ENCODE peak calls at places on chromosomes 4 and X, in four cellular contexts. One of them, this sample, is unnamed.

GRCh38 chr4:118888666-118889312 is at the start of gene SYNPO2:
- DNase-seq in H9: peak
- DNase-seq in mesenchymal stem cell: peak
- DNase-seq in neuronal stem cell: peak
- DNase-seq in this sample: peak

GRCh38 chrX:41389311-41389888 is 55.4 kb downstream of the DDX3X start:
- DNase-seq in H9: no peak
- DNase-seq in mesenchymal stem cell: no peak
- DNase-seq in neuronal stem cell: no peak
- DNase-seq in this sample: no peak

GRCh38 chr4:159027535-159027934 is 75.3 kb upstream of the RAPGEF2 start:
- DNase-seq in H9: no peak
- DNase-seq in mesenchymal stem cell: no peak
- DNase-seq in neuronal stem cell: no peak
- DNase-seq in this sample: no peak

GRCh38 chrX:9635805-9636204 is 129.8 kb downstream of the GPR143 start:
- DNase-seq in H9: no peak
- DNase-seq in neuronal stem cell: no peak
- DNase-seq in mesenchymal stem cell: peak
- DNase-seq in this sample: no peak

GRCh38 chr4:76305033-76305687 is 1.4 kb upstream of the STBD1 start:
- DNase-seq in mesenchymal stem cell: no peak
- DNase-seq in neuronal stem cell: no peak
- DNase-seq in H9: no peak
- DNase-seq in this sample: no peak

GRCh38 chr4:75146223-75146622 is 213.3 kb downstream of the PARM1 start:
- DNase-seq in H9: no peak
- DNase-seq in neuronal stem cell: no peak
- DNase-seq in mesenchymal stem cell: no peak
- DNase-seq in this sample: no peak

GRCh38 chr4:28792917-28793597 is 1927.1 kb upstream of the PCDH7 start:
- DNase-seq in mesenchymal stem cell: no peak
- DNase-seq in H9: no peak
- DNase-seq in neuronal stem cell: no peak
- DNase-seq in this sample: no peak

GRCh38 chr4:119479180-119479814 is 149.3 kb downstream of the PDE5A start:
- DNase-seq in mesenchymal stem cell: no peak
- DNase-seq in H9: no peak
- DNase-seq in neuronal stem cell: no peak
- DNase-seq in this sample: no peak

GRCh38 chr4:3646280-3646679 is 114.1 kb upstream of the LRPAP1 start:
- DNase-seq in neuronal stem cell: no peak
- DNase-seq in H9: no peak
- DNase-seq in mesenchymal stem cell: no peak
- DNase-seq in this sample: no peak

GRCh38 chrX:150690126-150690525 is 3.1 kb upstream of the MTMR1 start:
- DNase-seq in neuronal stem cell: no peak
- DNase-seq in mesenchymal stem cell: peak
- DNase-seq in H9: no peak
- DNase-seq in this sample: no peak

GRCh38 chrX:130108647-130109428 is 1.5 kb downstream of the ELF4 start:
- DNase-seq in mesenchymal stem cell: no peak
- DNase-seq in neuronal stem cell: no peak
- DNase-seq in H9: no peak
- DNase-seq in this sample: peak

GRCh38 chr4:139658983-139659382 is 6.6 kb upstream of the MGST2 start:
- DNase-seq in H9: no peak
- DNase-seq in mesenchymal stem cell: no peak
- DNase-seq in neuronal stem cell: no peak
- DNase-seq in this sample: no peak

GRCh38 chrX:103453655-103454054 is 65.6 kb downstream of the RAB40A start:
- DNase-seq in mesenchymal stem cell: peak
- DNase-seq in H9: no peak
- DNase-seq in neuronal stem cell: no peak
- DNase-seq in this sample: no peak

GRCh38 chrX:39396358-39396995 is 595.2 kb downstream of the MID1IP1 start:
- DNase-seq in mesenchymal stem cell: no peak
- DNase-seq in H9: no peak
- DNase-seq in neuronal stem cell: no peak
- DNase-seq in this sample: peak

GRCh38 chr4:186029731-186030421 is 39.1 kb upstream of the TLR3 start:
- DNase-seq in H9: no peak
- DNase-seq in mesenchymal stem cell: peak
- DNase-seq in neuronal stem cell: peak
- DNase-seq in this sample: peak

DNA sequence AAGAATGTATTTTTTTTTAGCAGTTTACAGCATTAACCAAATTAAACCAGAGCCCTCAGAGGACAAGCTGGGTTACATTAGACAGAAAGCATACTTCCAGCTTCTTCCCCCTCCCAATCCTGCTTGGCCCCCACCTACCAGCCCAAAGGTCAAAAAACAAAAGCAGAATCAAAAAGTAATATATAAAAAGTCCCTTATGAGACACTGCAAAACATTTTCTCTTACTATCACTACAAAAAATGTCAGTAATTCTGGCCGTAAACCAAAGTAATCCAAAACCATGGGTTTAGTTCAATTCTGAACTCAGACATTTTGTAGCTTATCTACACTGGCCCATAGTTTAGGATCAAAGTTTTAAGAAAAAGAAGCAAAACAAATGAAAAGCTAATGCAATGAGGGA is 38.0 kb downstream of the APBB2 start:
- DNase-seq in neuronal stem cell: no peak
- DNase-seq in H9: no peak
- DNase-seq in mesenchymal stem cell: peak
- DNase-seq in this sample: no peak
- H3K27ac ChIP-seq in neuronal stem cell: no peak
- H3K27ac ChIP-seq in H9: no peak
- H3K27ac ChIP-seq in mesenchymal stem cell: peak
- H3K27ac ChIP-seq in this sample: no peak

DNA sequence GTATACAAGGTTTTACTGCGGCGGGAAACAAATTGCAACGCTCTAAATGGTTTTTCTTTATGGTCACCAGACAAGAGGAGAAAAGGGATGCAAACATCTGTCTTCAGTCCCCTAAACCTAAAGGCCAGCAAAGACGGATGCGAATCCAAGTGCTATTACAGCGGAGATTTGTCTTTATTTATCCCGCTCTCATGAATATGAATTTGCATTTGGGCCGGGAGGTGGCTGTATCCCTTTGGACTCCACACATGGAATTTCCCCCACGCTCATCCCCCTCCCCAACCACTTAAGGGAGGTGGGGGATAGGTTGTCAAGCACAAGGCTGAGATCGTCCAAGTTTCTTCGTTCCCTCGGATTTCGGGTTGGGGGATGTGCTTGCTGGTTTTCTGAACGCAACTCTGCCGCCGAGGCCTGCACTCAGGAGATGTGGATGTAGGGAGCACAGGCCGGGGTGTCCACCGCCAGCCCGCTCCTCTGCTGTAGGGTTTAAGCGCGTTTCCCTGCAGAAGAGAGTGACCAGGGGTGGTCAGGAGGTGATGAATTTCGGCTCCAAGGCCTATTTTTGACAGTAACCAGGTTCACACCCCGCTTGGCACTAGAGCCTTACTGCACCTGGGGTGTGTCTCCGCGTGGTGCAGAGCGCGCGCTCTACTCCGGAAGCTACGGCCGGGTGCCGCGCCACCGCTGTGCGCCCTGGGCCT is 2.2 kb upstream of the PHOX2B start:
- DNase-seq in neuronal stem cell: peak
- DNase-seq in H9: peak
- DNase-seq in mesenchymal stem cell: no peak
- DNase-seq in this sample: peak
- H2BK15ac ChIP-seq in neuronal stem cell: no peak
- H2BK15ac ChIP-seq in H9: no peak
- H2BK15ac ChIP-seq in mesenchymal stem cell: no peak
- H2BK15ac ChIP-seq in this sample: no peak

GRCh38 chrX:121093011-121093410 is 45.6 kb downstream of the GLUD2 start:
- DNase-seq in H9: no peak
- DNase-seq in mesenchymal stem cell: no peak
- DNase-seq in neuronal stem cell: no peak
- DNase-seq in this sample: no peak
- H3K27ac ChIP-seq in H9: no peak
- H3K27ac ChIP-seq in mesenchymal stem cell: no peak
- H3K27ac ChIP-seq in neuronal stem cell: no peak
- H3K27ac ChIP-seq in this sample: no peak

DNA sequence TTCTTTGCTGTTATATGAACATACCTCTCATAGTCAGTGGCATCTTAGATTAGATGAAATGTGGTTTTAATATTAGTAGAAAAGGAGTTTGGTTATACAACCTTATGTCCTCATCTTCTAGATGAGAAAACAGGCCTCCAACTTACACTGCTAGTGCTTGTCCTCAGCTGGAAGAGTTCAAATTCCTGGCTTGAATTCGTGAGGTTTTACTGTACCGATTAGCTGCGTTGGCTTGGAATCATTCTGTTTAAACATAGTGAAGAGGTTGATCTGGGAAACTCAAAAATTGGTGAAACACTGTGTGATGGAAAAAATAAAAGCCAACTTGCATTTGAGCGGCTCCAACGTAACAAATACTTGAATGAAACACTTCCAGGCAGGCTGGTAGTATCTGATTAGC is 81.0 kb downstream of the LNX1 start:
- DNase-seq in mesenchymal stem cell: no peak
- DNase-seq in neuronal stem cell: no peak
- DNase-seq in H9: no peak
- DNase-seq in this sample: no peak
- H2BK15ac ChIP-seq in mesenchymal stem cell: no peak
- H2BK15ac ChIP-seq in neuronal stem cell: no peak
- H2BK15ac ChIP-seq in H9: no peak
- H2BK15ac ChIP-seq in this sample: no peak

GRCh38 chrX:115460565-115460888 is 100.4 kb upstream of the PLS3 start:
- DNase-seq in neuronal stem cell: no peak
- DNase-seq in mesenchymal stem cell: no peak
- DNase-seq in H9: no peak
- DNase-seq in this sample: no peak
- H3K27ac ChIP-seq in neuronal stem cell: no peak
- H3K27ac ChIP-seq in mesenchymal stem cell: no peak
- H3K27ac ChIP-seq in H9: no peak
- H3K27ac ChIP-seq in this sample: no peak

DNA sequence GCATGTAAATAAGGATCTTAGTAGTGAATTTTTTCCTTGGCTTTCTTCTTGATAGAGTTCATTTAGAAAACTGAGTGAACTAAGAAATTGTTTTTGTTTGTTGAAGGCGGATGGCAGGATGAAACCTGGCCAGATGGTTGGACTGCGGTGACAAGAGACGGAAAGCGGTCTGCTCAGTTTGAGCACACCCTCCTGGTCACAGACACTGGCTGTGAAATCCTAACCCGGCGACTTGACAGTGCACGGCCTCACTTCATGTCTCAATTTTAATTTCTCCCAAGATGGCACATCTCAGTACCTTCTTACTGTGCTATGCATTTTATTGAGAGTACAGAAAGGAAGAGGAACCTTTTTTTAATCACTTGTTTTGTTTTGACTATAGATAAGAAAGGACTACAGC is 27.5 kb downstream of the ADH5 start:
- DNase-seq in neuronal stem cell: no peak
- DNase-seq in H9: no peak
- DNase-seq in mesenchymal stem cell: no peak
- DNase-seq in this sample: no peak
- H2BK15ac ChIP-seq in neuronal stem cell: no peak
- H2BK15ac ChIP-seq in H9: no peak
- H2BK15ac ChIP-seq in mesenchymal stem cell: no peak
- H2BK15ac ChIP-seq in this sample: no peak

GRCh38 chr4:38574559-38575333 is 89.3 kb upstream of the KLF3 start:
- DNase-seq in H9: no peak
- DNase-seq in neuronal stem cell: no peak
- DNase-seq in mesenchymal stem cell: no peak
- DNase-seq in this sample: no peak

GRCh38 chr4:38570647-38571326 is 93.2 kb upstream of the KLF3 start:
- DNase-seq in H9: no peak
- DNase-seq in neuronal stem cell: no peak
- DNase-seq in mesenchymal stem cell: no peak
- DNase-seq in this sample: no peak

GRCh38 chr4:38568768-38569167 is 95.2 kb upstream of the KLF3 start:
- DNase-seq in mesenchymal stem cell: no peak
- DNase-seq in H9: no peak
- DNase-seq in neuronal stem cell: no peak
- DNase-seq in this sample: no peak

GRCh38 chr4:38576767-38577166 is 87.2 kb upstream of the KLF3 start:
- DNase-seq in neuronal stem cell: no peak
- DNase-seq in H9: no peak
- DNase-seq in mesenchymal stem cell: no peak
- DNase-seq in this sample: no peak

GRCh38 chr4:38572798-38573197 is 91.2 kb upstream of the KLF3 start:
- DNase-seq in neuronal stem cell: no peak
- DNase-seq in mesenchymal stem cell: no peak
- DNase-seq in H9: no peak
- DNase-seq in this sample: no peak
- H3K27ac ChIP-seq in neuronal stem cell: no peak
- H3K27ac ChIP-seq in mesenchymal stem cell: no peak
- H3K27ac ChIP-seq in H9: no peak
- H3K27ac ChIP-seq in this sample: no peak

GRCh38 chr4:153020460-153020859 is 84.3 kb downstream of the FHDC1 start:
- DNase-seq in neuronal stem cell: no peak
- DNase-seq in mesenchymal stem cell: no peak
- DNase-seq in H9: no peak
- DNase-seq in this sample: no peak

GRCh38 chr4:153019906-153020305 is 83.8 kb downstream of the FHDC1 start:
- DNase-seq in mesenchymal stem cell: no peak
- DNase-seq in H9: no peak
- DNase-seq in neuronal stem cell: no peak
- DNase-seq in this sample: no peak

GRCh38 chr4:153023692-153024394 is 87.7 kb downstream of the FHDC1 start:
- DNase-seq in neuronal stem cell: no peak
- DNase-seq in H9: no peak
- DNase-seq in mesenchymal stem cell: no peak
- DNase-seq in this sample: no peak

GRCh38 chr4:153024466-153024865 is 88.3 kb downstream of the FHDC1 start:
- DNase-seq in neuronal stem cell: no peak
- DNase-seq in mesenchymal stem cell: no peak
- DNase-seq in H9: no peak
- DNase-seq in this sample: no peak

DNA sequence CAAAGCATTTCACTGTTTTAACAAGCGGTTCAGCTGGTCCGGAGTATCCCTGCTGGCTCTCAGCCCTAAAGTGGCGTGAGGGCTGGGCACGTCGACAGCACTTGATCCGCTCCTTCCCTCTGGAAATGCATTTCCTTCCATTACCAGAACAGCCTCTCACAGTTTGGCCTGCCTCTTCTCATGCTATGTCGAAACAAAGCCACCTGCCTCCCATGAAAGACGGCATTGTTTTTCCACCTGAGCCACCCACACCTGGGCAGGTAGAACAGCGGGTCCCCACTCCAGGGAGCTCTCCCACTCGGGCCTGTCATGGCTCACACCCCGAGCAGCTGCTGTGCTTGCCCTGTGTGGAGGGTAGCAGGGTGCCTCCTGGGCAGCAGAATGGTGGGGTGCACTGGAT is 86.1 kb downstream of the FHDC1 start:
- DNase-seq in mesenchymal stem cell: no peak
- DNase-seq in neuronal stem cell: no peak
- DNase-seq in H9: no peak
- DNase-seq in this sample: no peak
- H2BK15ac ChIP-seq in mesenchymal stem cell: no peak
- H2BK15ac ChIP-seq in neuronal stem cell: no peak
- H2BK15ac ChIP-seq in H9: no peak
- H2BK15ac ChIP-seq in this sample: no peak